ENCODE peak calls at places on chromosomes 11 and 22, in nine cellular contexts. One of them, this sample, is unnamed.

GRCh38 chr22:38923463-38924196 is 33.8 kb upstream of the APOBEC3A start:
- DNase-seq in vagina: no peak
- DNase-seq in breast epithelium: peak
- DNase-seq in GM12878: no peak
- DNase-seq in H1: no peak
- DNase-seq in prostate gland: peak
- DNase-seq in transverse colon: peak
- DNase-seq in K562: peak
- DNase-seq in HCT116: peak
- DNase-seq in this sample: peak

GRCh38 chr11:36213050-36213840 is 76.0 kb downstream of the COMMD9 start:
- DNase-seq in vagina: no peak
- DNase-seq in breast epithelium: no peak
- DNase-seq in GM12878: no peak
- DNase-seq in H1: no peak
- DNase-seq in prostate gland: no peak
- DNase-seq in transverse colon: no peak
- DNase-seq in K562: no peak
- DNase-seq in HCT116: no peak
- DNase-seq in this sample: no peak

GRCh38 chr22:27129266-27129665 is 471.9 kb downstream of the MIAT start:
- DNase-seq in vagina: no peak
- DNase-seq in breast epithelium: no peak
- DNase-seq in GM12878: no peak
- DNase-seq in H1: no peak
- DNase-seq in prostate gland: no peak
- DNase-seq in transverse colon: no peak
- DNase-seq in K562: no peak
- DNase-seq in HCT116: no peak
- DNase-seq in this sample: no peak

GRCh38 chr22:45864959-45865496 is 111.9 kb downstream of the WNT7B start:
- DNase-seq in vagina: peak
- DNase-seq in breast epithelium: no peak
- DNase-seq in GM12878: no peak
- DNase-seq in H1: no peak
- DNase-seq in prostate gland: no peak
- DNase-seq in transverse colon: no peak
- DNase-seq in K562: no peak
- DNase-seq in HCT116: no peak
- DNase-seq in this sample: peak

GRCh38 chr11:58958500-58958899 is 19.2 kb downstream of the GLYATL1 start:
- DNase-seq in vagina: no peak
- DNase-seq in breast epithelium: no peak
- DNase-seq in GM12878: peak
- DNase-seq in H1: peak
- DNase-seq in prostate gland: no peak
- DNase-seq in transverse colon: peak
- DNase-seq in K562: peak
- DNase-seq in HCT116: peak
- DNase-seq in this sample: peak

GRCh38 chr11:65553301-65554001 is 4.7 kb downstream of the LTBP3 start:
- DNase-seq in vagina: no peak
- DNase-seq in breast epithelium: no peak
- DNase-seq in GM12878: no peak
- DNase-seq in H1: no peak
- DNase-seq in prostate gland: no peak
- DNase-seq in transverse colon: peak
- DNase-seq in K562: peak
- DNase-seq in HCT116: no peak
- DNase-seq in this sample: no peak

GRCh38 chr11:91310085-91310484 is 914.5 kb upstream of the FAT3 start:
- DNase-seq in vagina: no peak
- DNase-seq in breast epithelium: no peak
- DNase-seq in GM12878: no peak
- DNase-seq in H1: no peak
- DNase-seq in prostate gland: no peak
- DNase-seq in transverse colon: no peak
- DNase-seq in K562: no peak
- DNase-seq in HCT116: no peak
- DNase-seq in this sample: no peak

GRCh38 chr11:35160248-35160820 is 21.4 kb downstream of the CD44 start:
- DNase-seq in vagina: no peak
- DNase-seq in breast epithelium: no peak
- DNase-seq in GM12878: no peak
- DNase-seq in H1: no peak
- DNase-seq in prostate gland: no peak
- DNase-seq in transverse colon: no peak
- DNase-seq in K562: no peak
- DNase-seq in HCT116: no peak
- DNase-seq in this sample: no peak

GRCh38 chr11:67301951-67302516 is 1.3 kb upstream of the SSH3 start:
- DNase-seq in vagina: no peak
- DNase-seq in breast epithelium: peak
- DNase-seq in GM12878: no peak
- DNase-seq in H1: no peak
- DNase-seq in prostate gland: peak
- DNase-seq in transverse colon: peak
- DNase-seq in K562: no peak
- DNase-seq in HCT116: no peak
- DNase-seq in this sample: peak

GRCh38 chr11:10694481-10695239 is 1.1 kb upstream of the IRAG1 start:
- DNase-seq in vagina: no peak
- DNase-seq in breast epithelium: no peak
- DNase-seq in GM12878: no peak
- DNase-seq in H1: no peak
- DNase-seq in prostate gland: no peak
- DNase-seq in transverse colon: no peak
- DNase-seq in K562: no peak
- DNase-seq in HCT116: no peak
- DNase-seq in this sample: no peak

GRCh38 chr22:17237031-17237668 is 17.9 kb upstream of the ADA2 start:
- DNase-seq in vagina: no peak
- DNase-seq in breast epithelium: no peak
- DNase-seq in GM12878: peak
- DNase-seq in H1: no peak
- DNase-seq in prostate gland: no peak
- DNase-seq in transverse colon: no peak
- DNase-seq in K562: no peak
- DNase-seq in HCT116: no peak
- DNase-seq in this sample: no peak

GRCh38 chr11:71927813-71928738 is at the start of gene XNDC1N:
- DNase-seq in vagina: peak
- DNase-seq in breast epithelium: peak
- DNase-seq in GM12878: no peak
- DNase-seq in H1: no peak
- DNase-seq in prostate gland: peak
- DNase-seq in transverse colon: peak
- DNase-seq in K562: peak
- DNase-seq in HCT116: peak
- DNase-seq in this sample: peak

GRCh38 chr22:21074092-21074715 is 28.5 kb downstream of the LRRC74B start:
- DNase-seq in vagina: no peak
- DNase-seq in breast epithelium: no peak
- DNase-seq in GM12878: no peak
- DNase-seq in H1: no peak
- DNase-seq in prostate gland: no peak
- DNase-seq in transverse colon: no peak
- DNase-seq in K562: no peak
- DNase-seq in HCT116: peak
- DNase-seq in this sample: no peak

DNA sequence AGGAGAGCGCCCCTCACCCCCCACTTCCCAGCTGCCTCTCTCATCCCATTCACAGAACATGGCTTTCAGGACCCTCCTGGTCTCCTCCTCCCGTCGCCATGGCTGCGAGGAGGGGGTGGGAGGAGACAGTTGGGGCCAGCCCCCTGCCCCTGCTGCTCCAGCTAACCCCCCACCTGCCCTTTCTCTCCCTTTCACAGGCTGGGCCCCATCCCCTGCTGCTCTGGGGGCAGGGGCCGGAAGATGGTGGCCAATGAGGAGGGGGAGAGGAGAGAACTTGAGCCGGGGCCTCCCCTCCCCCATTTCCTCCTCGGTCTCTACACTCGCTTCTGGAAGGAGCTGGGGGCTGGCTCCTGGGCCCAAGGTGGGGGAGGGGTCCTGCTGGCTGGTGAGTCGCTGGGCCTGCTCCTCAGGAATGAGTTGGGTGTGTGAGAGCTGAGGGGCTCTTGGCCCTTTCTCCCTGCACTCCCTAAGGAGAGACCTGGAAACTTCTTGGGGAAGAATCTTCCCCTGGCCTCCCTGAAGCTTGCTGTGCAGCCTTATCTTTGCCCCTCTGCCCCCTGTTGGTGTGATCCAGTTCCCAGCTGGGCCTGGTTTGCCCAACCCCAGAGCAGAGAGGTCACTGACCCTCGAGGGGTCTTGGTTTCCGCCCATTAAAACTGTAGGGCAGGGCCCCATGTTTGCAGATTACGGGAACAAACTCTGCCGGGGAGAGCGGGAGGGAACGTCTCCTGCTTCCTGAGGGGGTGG is 10.2 kb downstream of the YPEL4 start:
- DNase-seq in vagina: no peak
- DNase-seq in breast epithelium: no peak
- DNase-seq in GM12878: no peak
- DNase-seq in H1: peak
- DNase-seq in prostate gland: no peak
- DNase-seq in transverse colon: no peak
- DNase-seq in K562: no peak
- DNase-seq in HCT116: no peak
- DNase-seq in this sample: no peak
- TF ChIP-seq POLR2A in vagina: no peak
- TF ChIP-seq POLR2A in breast epithelium: no peak
- TF ChIP-seq POLR2A in GM12878: no peak
- TF ChIP-seq POLR2A in H1: peak
- TF ChIP-seq POLR2A in prostate gland: no peak
- TF ChIP-seq POLR2A in transverse colon: no peak
- TF ChIP-seq POLR2A in K562: no peak
- TF ChIP-seq POLR2A in HCT116: no peak
- TF ChIP-seq POLR2A in this sample: no peak

GRCh38 chr11:68749501-68750196 is 1.7 kb downstream of the TESMIN start:
- DNase-seq in vagina: no peak
- DNase-seq in breast epithelium: no peak
- DNase-seq in GM12878: no peak
- DNase-seq in H1: no peak
- DNase-seq in prostate gland: no peak
- DNase-seq in transverse colon: no peak
- DNase-seq in K562: no peak
- DNase-seq in HCT116: no peak
- DNase-seq in this sample: no peak

GRCh38 chr11:68750988-68751325 is 363 bp downstream of the TESMIN start:
- DNase-seq in vagina: no peak
- DNase-seq in breast epithelium: no peak
- DNase-seq in GM12878: no peak
- DNase-seq in H1: no peak
- DNase-seq in prostate gland: no peak
- DNase-seq in transverse colon: no peak
- DNase-seq in K562: no peak
- DNase-seq in HCT116: no peak
- DNase-seq in this sample: no peak

GRCh38 chr11:68748061-68748460 is 3.3 kb downstream of the TESMIN start:
- DNase-seq in vagina: no peak
- DNase-seq in breast epithelium: no peak
- DNase-seq in GM12878: no peak
- DNase-seq in H1: no peak
- DNase-seq in prostate gland: no peak
- DNase-seq in transverse colon: no peak
- DNase-seq in K562: no peak
- DNase-seq in HCT116: no peak
- DNase-seq in this sample: no peak

GRCh38 chr11:68750197-68750987 is 928 bp downstream of the TESMIN start:
- DNase-seq in vagina: no peak
- DNase-seq in breast epithelium: no peak
- DNase-seq in GM12878: no peak
- DNase-seq in H1: peak
- DNase-seq in prostate gland: no peak
- DNase-seq in transverse colon: peak
- DNase-seq in K562: peak
- DNase-seq in HCT116: no peak
- DNase-seq in this sample: no peak

GRCh38 chr11:68749061-68749491 is 2.2 kb downstream of the TESMIN start:
- DNase-seq in vagina: no peak
- DNase-seq in breast epithelium: no peak
- DNase-seq in GM12878: no peak
- DNase-seq in H1: no peak
- DNase-seq in prostate gland: no peak
- DNase-seq in transverse colon: no peak
- DNase-seq in K562: no peak
- DNase-seq in HCT116: no peak
- DNase-seq in this sample: no peak
- TF ChIP-seq POLR2AphosphoS5 in vagina: no peak
- TF ChIP-seq POLR2AphosphoS5 in breast epithelium: no peak
- TF ChIP-seq POLR2AphosphoS5 in GM12878: no peak
- TF ChIP-seq POLR2AphosphoS5 in H1: no peak
- TF ChIP-seq POLR2AphosphoS5 in prostate gland: no peak
- TF ChIP-seq POLR2AphosphoS5 in transverse colon: no peak
- TF ChIP-seq POLR2AphosphoS5 in K562: no peak
- TF ChIP-seq POLR2AphosphoS5 in HCT116: no peak
- TF ChIP-seq POLR2AphosphoS5 in this sample: no peak

DNA sequence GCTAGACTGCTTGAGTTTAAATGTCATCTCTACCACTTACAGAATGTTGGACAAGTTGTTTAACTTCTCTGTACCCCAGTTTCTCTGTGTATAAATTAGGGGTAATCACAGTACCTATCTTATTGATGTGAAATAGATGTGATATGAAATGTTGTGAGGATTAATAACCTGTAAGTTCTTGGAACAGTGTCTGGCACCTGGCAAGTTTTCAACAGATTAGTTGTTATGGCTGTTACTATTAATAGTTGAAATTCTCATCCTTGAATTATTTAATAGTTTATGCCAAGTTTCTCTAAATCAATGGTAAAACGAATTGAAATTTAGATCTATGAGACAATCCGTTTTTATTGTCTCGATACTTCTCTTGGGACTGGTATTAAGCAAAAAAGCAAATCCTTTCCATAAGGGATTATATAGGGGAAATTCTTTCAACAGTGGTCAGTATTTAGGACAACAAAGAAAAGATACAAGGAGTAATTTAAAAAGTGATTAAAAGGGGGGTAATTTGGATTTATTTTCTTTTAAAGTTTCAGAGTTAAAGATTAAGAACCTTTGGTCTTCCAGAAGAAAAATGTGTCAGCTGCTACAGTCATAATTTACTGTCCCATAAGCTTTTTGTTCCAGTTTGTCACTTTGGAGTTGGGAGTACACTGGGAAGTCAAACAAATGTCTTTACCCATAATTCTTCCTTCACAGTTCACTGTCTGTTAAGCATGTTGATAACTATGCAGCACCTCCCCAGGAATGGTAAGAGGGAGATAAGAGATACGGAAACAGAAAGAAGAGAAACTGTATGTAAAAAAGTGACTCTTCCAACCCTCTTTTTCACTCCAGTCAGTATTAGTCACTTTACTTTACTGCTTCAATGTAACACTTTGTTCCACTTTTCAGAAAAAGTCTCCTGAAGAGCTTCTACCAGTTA is 13.2 kb downstream of the PDE3B start:
- DNase-seq in vagina: no peak
- DNase-seq in breast epithelium: no peak
- DNase-seq in GM12878: no peak
- DNase-seq in H1: no peak
- DNase-seq in prostate gland: no peak
- DNase-seq in transverse colon: no peak
- DNase-seq in K562: peak
- DNase-seq in HCT116: no peak
- DNase-seq in this sample: no peak
- TF ChIP-seq POLR2A in vagina: no peak
- TF ChIP-seq POLR2A in breast epithelium: no peak
- TF ChIP-seq POLR2A in GM12878: no peak
- TF ChIP-seq POLR2A in H1: no peak
- TF ChIP-seq POLR2A in prostate gland: no peak
- TF ChIP-seq POLR2A in transverse colon: no peak
- TF ChIP-seq POLR2A in K562: no peak
- TF ChIP-seq POLR2A in HCT116: no peak
- TF ChIP-seq POLR2A in this sample: no peak

GRCh38 chr11:128522063-128522942 is 65.1 kb downstream of the ETS1 start:
- DNase-seq in vagina: no peak
- DNase-seq in breast epithelium: peak
- DNase-seq in GM12878: peak
- DNase-seq in H1: peak
- DNase-seq in prostate gland: peak
- DNase-seq in transverse colon: peak
- DNase-seq in K562: peak
- DNase-seq in HCT116: peak
- DNase-seq in this sample: peak
- TF ChIP-seq POLR2AphosphoS5 in vagina: no peak
- TF ChIP-seq POLR2AphosphoS5 in breast epithelium: peak
- TF ChIP-seq POLR2AphosphoS5 in GM12878: peak
- TF ChIP-seq POLR2AphosphoS5 in H1: peak
- TF ChIP-seq POLR2AphosphoS5 in prostate gland: peak
- TF ChIP-seq POLR2AphosphoS5 in transverse colon: peak
- TF ChIP-seq POLR2AphosphoS5 in K562: no peak
- TF ChIP-seq POLR2AphosphoS5 in HCT116: peak
- TF ChIP-seq POLR2AphosphoS5 in this sample: peak